ENCODE peak calls at places on chromosomes 16 and 17, in five cellular contexts. S is neuronal stem cell, B is uterus, T is ascending aorta, U is brain microvascular endothelial cell. A is an unnamed sample. For H3K36me3, the result is how much of the 10 kb centered on the place peaks cover.

GRCh38 chr17:81459224-81459623 is 53.4 kb downstream of the ACTG1 start:
- DNase-seq in S (no peak), B (no peak), T (no peak), U (no peak), A (no peak)

GRCh38 chr16:79593074-79593531 is 7.4 kb downstream of the MAF start:
- DNase-seq in S (no peak), B (no peak), T (no peak), U (no peak), A (no peak)

GRCh38 chr16:17606460-17606859 is 135.7 kb upstream of the XYLT1 start:
- DNase-seq in S (no peak), B (no peak), T (no peak), U (no peak), A (no peak)

GRCh38 chr17:76272541-76273434 is 7.6 kb downstream of the UBALD2 start:
- DNase-seq in S (no peak), B (no peak), T (no peak), U (no peak), A (no peak)

GRCh38 chr17:29650407-29650806 is 27.7 kb upstream of the CORO6 start:
- DNase-seq in S (no peak), B (no peak), T (no peak), U (no peak), A (no peak)

GRCh38 chr16:56911771-56912541 is 20.0 kb upstream of the HERPUD1 start:
- DNase-seq in S (no peak), B (no peak), T (peak), U (peak), A (no peak)

GRCh38 chr17:57420674-57421392 is 164.5 kb downstream of the MSI2 start:
- DNase-seq in S (no peak), B (peak), T (no peak), U (no peak), A (no peak)

GRCh38 chr17:80969030-80969673 is 22.5 kb upstream of the CHMP6 start:
- DNase-seq in S (no peak), B (no peak), T (no peak), U (no peak), A (no peak)

GRCh38 chr17:30717290-30718098 is 107.0 kb downstream of the CRLF3 start:
- DNase-seq in S (no peak), B (no peak), T (peak), U (no peak), A (no peak)

GRCh38 chr16:25126820-25127232 is 15.3 kb downstream of the LCMT1 start:
- DNase-seq in S (no peak), B (no peak), T (no peak), U (peak), A (peak)

GRCh38 chr17:80724723-80725388 is 180.2 kb downstream of the RPTOR start:
- DNase-seq in S (no peak), B (no peak), T (no peak), U (peak), A (peak)

GRCh38 chr16:66275795-66276428 is 90.6 kb upstream of the CDH5 start:
- DNase-seq in S (no peak), B (no peak), T (no peak), U (peak), A (peak)

GRCh38 chr16:87330257-87330624 is 13.0 kb upstream of the C16orf95 start:
- DNase-seq in S (no peak), B (no peak), T (no peak), U (no peak), A (no peak)

GRCh38 chr17:43713494-43714162 is 45.0 kb downstream of the SOST start:
- DNase-seq in S (no peak), B (no peak), T (no peak), U (no peak), A (peak)

GRCh38 chr16:28100810-28101532 is 37.5 kb upstream of the GSG1L start:
- DNase-seq in S (no peak), B (no peak), T (no peak), U (no peak), A (no peak)

DNA sequence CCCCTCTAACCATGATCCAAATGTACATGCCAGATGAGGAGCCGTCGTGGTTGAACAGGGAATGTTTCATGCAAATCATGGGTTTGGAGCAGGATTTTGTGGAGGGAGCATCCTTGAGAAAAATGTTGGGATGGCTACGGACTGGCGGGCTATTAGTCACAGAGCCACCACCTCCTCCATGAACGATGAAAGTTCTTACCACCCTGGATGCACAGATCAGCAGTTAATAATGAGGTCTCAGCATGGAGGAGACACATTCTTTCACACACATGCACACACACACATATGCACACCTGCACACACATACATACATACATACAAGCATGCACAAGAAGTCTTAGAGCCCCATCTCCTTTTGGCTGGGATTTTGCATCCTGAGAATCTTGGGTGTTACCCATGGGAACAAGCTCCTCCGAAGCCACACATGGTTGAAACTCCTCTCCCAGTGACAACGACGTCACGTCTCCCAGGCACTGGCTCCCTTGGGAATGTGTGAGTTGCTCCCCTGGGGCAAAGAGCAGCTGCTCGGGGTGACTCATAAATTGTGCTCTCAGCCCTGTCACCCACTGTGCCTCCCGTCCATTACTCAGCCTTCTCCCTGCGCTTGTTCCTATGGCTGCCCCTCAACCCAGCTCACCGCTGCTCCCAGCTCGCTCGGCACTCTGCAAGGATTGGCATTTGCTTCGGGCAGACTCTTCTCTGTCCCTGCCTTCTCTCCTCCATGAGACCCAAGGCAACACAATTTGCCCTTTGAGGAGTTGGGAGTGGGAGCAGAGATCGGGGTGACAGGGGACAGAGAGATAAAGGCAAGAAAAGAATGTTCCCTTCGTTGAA is 344.6 kb downstream of the SOX9 start:
- DNase-seq in S (no peak), B (no peak), T (no peak), U (peak), A (peak)
- H3K27ac ChIP-seq in S (no peak), B (no peak), T (no peak), U (peak), A (peak)

GRCh38 chr16:88622866-88623265 is 15.5 kb upstream of the IL17C start:
- DNase-seq in S (no peak), B (no peak), T (no peak), U (no peak), A (no peak)
- H3K36me3 ChIP-seq in S (under half), B (under half), T (half or more), U (under half), A (under half)

DNA sequence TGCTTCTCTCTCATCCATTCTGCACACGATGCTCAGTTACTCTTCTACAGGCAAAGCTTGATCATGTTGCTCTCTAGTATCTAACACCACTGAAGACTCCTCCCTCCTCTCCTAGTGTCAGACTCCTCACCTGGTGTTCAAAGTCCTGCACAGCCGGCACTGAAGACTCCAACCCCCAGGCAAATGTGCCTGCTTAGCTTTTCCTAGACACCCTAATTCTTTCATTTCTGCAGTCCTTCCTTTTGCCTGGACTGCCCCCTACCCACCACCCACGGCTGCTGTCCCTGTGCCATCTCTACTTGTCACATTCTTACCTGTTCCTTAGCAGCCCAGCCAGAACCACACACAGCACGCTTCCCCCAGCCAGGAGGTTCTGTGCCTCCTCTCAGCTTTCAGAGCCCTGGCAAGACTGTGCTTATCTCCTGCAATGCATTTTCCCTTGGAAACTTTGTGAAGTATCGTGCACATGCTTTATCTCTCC is 6.0 kb downstream of the TMEM238L start:
- DNase-seq in S (no peak), B (no peak), T (no peak), U (no peak), A (no peak)
- H3K27ac ChIP-seq in S (no peak), B (no peak), T (no peak), U (no peak), A (no peak)

GRCh38 chr16:88713568-88714419 is 7.5 kb downstream of the CTU2 start:
- DNase-seq in S (no peak), B (no peak), T (no peak), U (peak), A (peak)

GRCh38 chr16:88712362-88712979 is 6.2 kb downstream of the CTU2 start:
- DNase-seq in S (no peak), B (no peak), T (no peak), U (no peak), A (no peak)

GRCh38 chr16:88711750-88712340 is 5.5 kb downstream of the CTU2 start:
- DNase-seq in S (no peak), B (no peak), T (no peak), U (no peak), A (no peak)

GRCh38 chr16:88713054-88713453 is 6.8 kb downstream of the CTU2 start:
- DNase-seq in S (no peak), B (no peak), T (no peak), U (no peak), A (no peak)

DNA sequence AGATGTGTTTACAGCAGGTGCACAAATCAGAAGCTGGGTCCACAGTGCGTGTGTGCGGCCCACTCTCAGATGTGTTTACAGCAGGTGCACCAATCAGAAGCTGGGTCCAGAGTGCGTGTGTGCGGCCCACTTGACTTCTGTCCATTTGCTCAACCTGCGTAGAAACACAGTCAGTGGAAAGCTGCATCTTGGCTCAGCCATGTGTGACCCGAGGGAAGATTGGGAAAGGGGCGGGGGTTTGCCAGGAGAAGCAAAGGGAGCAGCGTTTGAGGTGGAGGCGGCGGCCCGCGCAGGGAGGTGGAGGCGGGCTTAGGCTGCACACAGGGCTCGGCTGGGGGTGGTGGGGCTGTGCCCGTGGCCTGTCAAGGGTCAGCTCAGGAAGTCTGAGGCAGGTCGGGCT is 4.3 kb downstream of the CTU2 start:
- DNase-seq in S (no peak), B (no peak), T (no peak), U (no peak), A (no peak)
- H3K36me3 ChIP-seq in S (under half), B (under half), T (under half), U (under half), A (under half)

GRCh38 chr17:77410470-77410869 is 269.7 kb downstream of the SEC14L1 start:
- DNase-seq in S (no peak), B (no peak), T (no peak), U (no peak), A (no peak)
- H3K27ac ChIP-seq in S (no peak), B (peak), T (peak), U (no peak), A (no peak)

A was measured in mammary epithelial cell.